ENCODE peak calls at places on chromosome 18, in nine cellular contexts. S is activated naive CD4-positive, alpha-beta T cell; A is T-helper 1 cell; F is cardiac muscle cell; Q is amniotic stem cell; E is effector CD4-positive, alpha-beta T cell; P is KG1; D is DMS153; X is stimulated activated naive CD8-positive, alpha-beta T cell treated with anti-CD3 and anti-CD28 coated beads, Interleukin-15, Interleukin-2, amounts not matched to agents 100 U/mL and 50 U/mL, for 24 hours. B is an unnamed sample.

GRCh38 chr18:75041586-75041985 is 167.4 kb downstream of the PTGR3 start:
- DNase-seq in S (no peak), A (no peak), F (peak), Q (no peak), E (no peak), P (no peak), D (peak), X (no peak), B (no peak)

GRCh38 chr18:70385474-70385873 is 96.6 kb downstream of the SOCS6 start:
- DNase-seq in S (no peak), A (no peak), F (no peak), Q (no peak), E (no peak), P (no peak), D (no peak), X (no peak), B (no peak)

GRCh38 chr18:21897811-21898210 is 157.2 kb downstream of the MIB1 start:
- DNase-seq in S (no peak), A (no peak), F (peak), Q (no peak), E (no peak), P (peak), D (peak), X (peak), B (peak)

GRCh38 chr18:77129150-77129551 is 3.4 kb downstream of the MBP start:
- DNase-seq in S (no peak), A (no peak), F (peak), Q (no peak), E (no peak), P (no peak), D (peak), X (no peak), B (no peak)

GRCh38 chr18:2002604-2003003 is 568.7 kb downstream of the METTL4 start:
- DNase-seq in S (no peak), A (no peak), F (peak), Q (no peak), E (no peak), P (no peak), D (no peak), X (no peak), B (no peak)

GRCh38 chr18:6203791-6204190 is 210.9 kb downstream of the L3MBTL4 start:
- DNase-seq in S (no peak), A (no peak), F (no peak), Q (no peak), E (no peak), P (no peak), D (peak), X (no peak), B (no peak)

GRCh38 chr18:69000366-69000765 is 202.5 kb downstream of the CCDC102B start:
- DNase-seq in S (no peak), A (no peak), F (peak), Q (no peak), E (no peak), P (no peak), D (no peak), X (no peak), B (no peak)

GRCh38 chr18:22385718-22386117 is 32.0 kb downstream of the CTAGE1 start:
- DNase-seq in S (no peak), A (no peak), F (peak), Q (no peak), E (no peak), P (no peak), D (no peak), X (no peak), B (no peak)

GRCh38 chr18:58292675-58293074 is 248.6 kb downstream of the NEDD4L start:
- DNase-seq in S (no peak), A (no peak), F (no peak), Q (no peak), E (no peak), P (no peak), D (no peak), X (no peak), B (no peak)

GRCh38 chr18:47944972-47945843 is 14.7 kb upstream of the SMAD2 start:
- DNase-seq in S (no peak), A (no peak), F (peak), Q (peak), E (no peak), P (no peak), D (no peak), X (no peak), B (no peak)

GRCh38 chr18:10145523-10145922 is 231.7 kb downstream of the VAPA start:
- DNase-seq in S (no peak), A (no peak), F (no peak), Q (no peak), E (no peak), P (no peak), D (no peak), X (no peak), B (no peak)

GRCh38 chr18:379665-380356 is 112.0 kb upstream of the THOC1 start:
- DNase-seq in S (no peak), A (no peak), F (peak), Q (no peak), E (no peak), P (no peak), D (no peak), X (no peak), B (no peak)

GRCh38 chr18:58026395-58026794 is 17.6 kb upstream of the NEDD4L start:
- DNase-seq in S (no peak), A (no peak), F (no peak), Q (no peak), E (no peak), P (no peak), D (no peak), X (no peak), B (no peak)

GRCh38 chr18:28359177-28359576 is 182.2 kb upstream of the CDH2 start:
- DNase-seq in S (no peak), A (no peak), F (no peak), Q (no peak), E (no peak), P (no peak), D (no peak), X (no peak), B (no peak)

GRCh38 chr18:48833701-48834394 is 116.9 kb downstream of the SMAD7 start:
- DNase-seq in S (no peak), A (no peak), F (peak), Q (no peak), E (peak), P (no peak), D (no peak), X (peak), B (no peak)

GRCh38 chr18:7224198-7224597 is 6.7 kb upstream of the LRRC30 start:
- DNase-seq in S (no peak), A (no peak), F (no peak), Q (no peak), E (no peak), P (no peak), D (no peak), X (no peak), B (no peak)

GRCh38 chr18:48931680-48932461 is 18.9 kb downstream of the SMAD7 start:
- DNase-seq in S (no peak), A (no peak), F (no peak), Q (no peak), E (no peak), P (no peak), D (no peak), X (peak), B (no peak)

GRCh38 chr18:38709122-38709521 is 1143.5 kb upstream of the CELF4 start:
- DNase-seq in S (no peak), A (no peak), F (no peak), Q (no peak), E (no peak), P (no peak), D (no peak), X (no peak), B (no peak)

GRCh38 chr18:51211552-51211951 is 14.1 kb upstream of the MEX3C start:
- DNase-seq in S (no peak), A (no peak), F (peak), Q (no peak), E (no peak), P (peak), D (no peak), X (peak), B (no peak)

B was measured in DND-41.